ENCODE peak calls at places on chromosomes 6 and 20, in nine cellular contexts. One of them, this sample, is unnamed.

GRCh38 chr6:38400764-38401163 is 239.0 kb downstream of the BTBD9 start:
- DNase-seq in small intestine: no peak
- DNase-seq in NCI-H524: no peak
- DNase-seq in RWPE1: no peak
- DNase-seq in kidney epithelial cell: no peak
- DNase-seq in Right ventricle myocardium superior: no peak
- DNase-seq in GM12865: no peak
- DNase-seq in thoracic aorta: no peak
- DNase-seq in NCI-H1048: no peak
- DNase-seq in this sample: no peak

GRCh38 chr6:151330130-151330715 is 61.1 kb downstream of the ZBTB2 start:
- DNase-seq in small intestine: no peak
- DNase-seq in NCI-H524: no peak
- DNase-seq in RWPE1: no peak
- DNase-seq in kidney epithelial cell: no peak
- DNase-seq in Right ventricle myocardium superior: no peak
- DNase-seq in GM12865: no peak
- DNase-seq in thoracic aorta: no peak
- DNase-seq in NCI-H1048: no peak
- DNase-seq in this sample: no peak

GRCh38 chr6:159720708-159721107 is 6.6 kb upstream of the WTAP start:
- DNase-seq in small intestine: peak; percentile 60
- DNase-seq in NCI-H524: peak; percentile 26
- DNase-seq in RWPE1: peak; percentile 59
- DNase-seq in kidney epithelial cell: no peak
- DNase-seq in Right ventricle myocardium superior: no peak
- DNase-seq in GM12865: peak; percentile 72
- DNase-seq in thoracic aorta: no peak
- DNase-seq in NCI-H1048: peak; percentile 38
- DNase-seq in this sample: no peak

GRCh38 chr6:14770572-14770971 is 475.3 kb upstream of the JARID2 start:
- DNase-seq in small intestine: no peak
- DNase-seq in NCI-H524: no peak
- DNase-seq in RWPE1: no peak
- DNase-seq in kidney epithelial cell: no peak
- DNase-seq in Right ventricle myocardium superior: no peak
- DNase-seq in GM12865: no peak
- DNase-seq in thoracic aorta: no peak
- DNase-seq in NCI-H1048: no peak
- DNase-seq in this sample: no peak

GRCh38 chr6:150377211-150377781 is 8.5 kb downstream of the IYD start:
- DNase-seq in small intestine: peak; percentile 69
- DNase-seq in NCI-H524: no peak
- DNase-seq in RWPE1: no peak
- DNase-seq in kidney epithelial cell: peak; percentile 66
- DNase-seq in Right ventricle myocardium superior: no peak
- DNase-seq in GM12865: no peak
- DNase-seq in thoracic aorta: no peak
- DNase-seq in NCI-H1048: peak; percentile 8
- DNase-seq in this sample: no peak

GRCh38 chr20:24461848-24462247 is 7.6 kb upstream of the SYNDIG1 start:
- DNase-seq in small intestine: no peak
- DNase-seq in NCI-H524: no peak
- DNase-seq in RWPE1: no peak
- DNase-seq in kidney epithelial cell: no peak
- DNase-seq in Right ventricle myocardium superior: no peak
- DNase-seq in GM12865: no peak
- DNase-seq in thoracic aorta: no peak
- DNase-seq in NCI-H1048: no peak
- DNase-seq in this sample: no peak

GRCh38 chr20:48616481-48616880 is 211.3 kb downstream of the PREX1 start:
- DNase-seq in small intestine: no peak
- DNase-seq in NCI-H524: no peak
- DNase-seq in RWPE1: no peak
- DNase-seq in kidney epithelial cell: no peak
- DNase-seq in Right ventricle myocardium superior: no peak
- DNase-seq in GM12865: no peak
- DNase-seq in thoracic aorta: no peak
- DNase-seq in NCI-H1048: no peak
- DNase-seq in this sample: no peak

GRCh38 chr6:72413884-72414283 is 208.0 kb upstream of the KCNQ5 start:
- DNase-seq in small intestine: no peak
- DNase-seq in NCI-H524: no peak
- DNase-seq in RWPE1: no peak
- DNase-seq in kidney epithelial cell: no peak
- DNase-seq in Right ventricle myocardium superior: no peak
- DNase-seq in GM12865: no peak
- DNase-seq in thoracic aorta: no peak
- DNase-seq in NCI-H1048: no peak
- DNase-seq in this sample: no peak

GRCh38 chr20:4813839-4814695 is 92.4 kb downstream of the PRND start:
- DNase-seq in small intestine: peak; percentile 53
- DNase-seq in NCI-H524: no peak
- DNase-seq in RWPE1: no peak
- DNase-seq in kidney epithelial cell: no peak
- DNase-seq in Right ventricle myocardium superior: no peak
- DNase-seq in GM12865: peak; percentile 94
- DNase-seq in thoracic aorta: no peak
- DNase-seq in NCI-H1048: no peak
- DNase-seq in this sample: no peak

GRCh38 chr6:100726741-100727140 is 154.4 kb downstream of the ASCC3 start:
- DNase-seq in small intestine: no peak
- DNase-seq in NCI-H524: no peak
- DNase-seq in RWPE1: no peak
- DNase-seq in kidney epithelial cell: no peak
- DNase-seq in Right ventricle myocardium superior: no peak
- DNase-seq in GM12865: no peak
- DNase-seq in thoracic aorta: no peak
- DNase-seq in NCI-H1048: no peak
- DNase-seq in this sample: no peak

GRCh38 chr6:13304101-13304500 is 24.2 kb downstream of the TBC1D7 start:
- DNase-seq in small intestine: no peak
- DNase-seq in NCI-H524: no peak
- DNase-seq in RWPE1: no peak
- DNase-seq in kidney epithelial cell: no peak
- DNase-seq in Right ventricle myocardium superior: no peak
- DNase-seq in GM12865: no peak
- DNase-seq in thoracic aorta: no peak
- DNase-seq in NCI-H1048: no peak
- DNase-seq in this sample: no peak

GRCh38 chr20:16538779-16539178 is 34.5 kb downstream of the KIF16B start:
- DNase-seq in small intestine: no peak
- DNase-seq in NCI-H524: no peak
- DNase-seq in RWPE1: no peak
- DNase-seq in kidney epithelial cell: no peak
- DNase-seq in Right ventricle myocardium superior: no peak
- DNase-seq in GM12865: no peak
- DNase-seq in thoracic aorta: no peak
- DNase-seq in NCI-H1048: no peak
- DNase-seq in this sample: no peak

This sample was measured in D721Med.